ENCODE peak calls at places on chromosomes 4 and X, in eight cellular contexts. One of them, this sample, is unnamed.

GRCh38 chr4:5960197-5960880 is 57.9 kb downstream of the C4orf50 start:
- DNase-seq in CD4-positive, alpha-beta T cell: no peak
- DNase-seq in HFFc6: no peak
- DNase-seq in nephron progenitor cell: no peak
- DNase-seq in kidney epithelial cell: no peak
- DNase-seq in astrocyte of the spinal cord: no peak
- DNase-seq in left ventricle myocardium inferior: no peak
- DNase-seq in RWPE1: no peak
- DNase-seq in this sample: no peak

GRCh38 chr4:105058177-105058812 is 88.4 kb upstream of the TET2 start:
- DNase-seq in HFFc6: no peak
- DNase-seq in left ventricle myocardium inferior: no peak
- DNase-seq in nephron progenitor cell: no peak
- DNase-seq in CD4-positive, alpha-beta T cell: no peak
- DNase-seq in kidney epithelial cell: peak; percentile 25
- DNase-seq in RWPE1: peak; percentile 59
- DNase-seq in astrocyte of the spinal cord: peak; percentile 69
- DNase-seq in this sample: no peak

GRCh38 chr4:134691915-134692314 is 490.3 kb upstream of the PABPC4L start:
- DNase-seq in astrocyte of the spinal cord: peak; percentile 31
- DNase-seq in HFFc6: peak; percentile 92
- DNase-seq in left ventricle myocardium inferior: no peak
- DNase-seq in RWPE1: no peak
- DNase-seq in kidney epithelial cell: no peak
- DNase-seq in CD4-positive, alpha-beta T cell: no peak
- DNase-seq in nephron progenitor cell: no peak
- DNase-seq in this sample: no peak

GRCh38 chr4:25767877-25768475 is 94.8 kb downstream of the SEL1L3 start:
- DNase-seq in kidney epithelial cell: peak; percentile 31
- DNase-seq in CD4-positive, alpha-beta T cell: no peak
- DNase-seq in left ventricle myocardium inferior: peak; percentile 36
- DNase-seq in nephron progenitor cell: peak; percentile 62
- DNase-seq in astrocyte of the spinal cord: peak; percentile 77
- DNase-seq in RWPE1: peak; percentile 70
- DNase-seq in HFFc6: peak; percentile 61
- DNase-seq in this sample: peak; percentile 63

GRCh38 chr4:10157478-10158354 is 41.1 kb upstream of the WDR1 start:
- DNase-seq in HFFc6: peak; percentile 71
- DNase-seq in left ventricle myocardium inferior: peak; percentile 33
- DNase-seq in RWPE1: peak; percentile 67
- DNase-seq in nephron progenitor cell: peak; percentile 57
- DNase-seq in kidney epithelial cell: peak; percentile 28
- DNase-seq in astrocyte of the spinal cord: peak; percentile 68
- DNase-seq in CD4-positive, alpha-beta T cell: no peak
- DNase-seq in this sample: peak; percentile 51

GRCh38 chrX:149979126-149979644 is 40.9 kb upstream of the EOLA2 start:
- DNase-seq in astrocyte of the spinal cord: no peak
- DNase-seq in HFFc6: no peak
- DNase-seq in RWPE1: no peak
- DNase-seq in left ventricle myocardium inferior: no peak
- DNase-seq in CD4-positive, alpha-beta T cell: no peak
- DNase-seq in nephron progenitor cell: no peak
- DNase-seq in kidney epithelial cell: no peak
- DNase-seq in this sample: no peak

GRCh38 chr4:70734971-70735370 is 13.2 kb downstream of the RUFY3 start:
- DNase-seq in HFFc6: no peak
- DNase-seq in RWPE1: no peak
- DNase-seq in kidney epithelial cell: no peak
- DNase-seq in CD4-positive, alpha-beta T cell: no peak
- DNase-seq in astrocyte of the spinal cord: no peak
- DNase-seq in nephron progenitor cell: no peak
- DNase-seq in left ventricle myocardium inferior: no peak
- DNase-seq in this sample: no peak

GRCh38 chr4:52942936-52943335 is 80.8 kb downstream of the RASL11B start:
- DNase-seq in kidney epithelial cell: no peak
- DNase-seq in astrocyte of the spinal cord: no peak
- DNase-seq in HFFc6: no peak
- DNase-seq in nephron progenitor cell: no peak
- DNase-seq in left ventricle myocardium inferior: no peak
- DNase-seq in RWPE1: no peak
- DNase-seq in CD4-positive, alpha-beta T cell: no peak
- DNase-seq in this sample: no peak

GRCh38 chr4:2981256-2981804 is 18.0 kb downstream of the GRK4 start:
- DNase-seq in left ventricle myocardium inferior: no peak
- DNase-seq in astrocyte of the spinal cord: no peak
- DNase-seq in HFFc6: no peak
- DNase-seq in kidney epithelial cell: no peak
- DNase-seq in nephron progenitor cell: no peak
- DNase-seq in RWPE1: no peak
- DNase-seq in CD4-positive, alpha-beta T cell: no peak
- DNase-seq in this sample: no peak

GRCh38 chr4:4492161-4492847 is 49.5 kb downstream of the STX18 start:
- DNase-seq in kidney epithelial cell: no peak
- DNase-seq in RWPE1: peak; percentile 8
- DNase-seq in HFFc6: peak; percentile 71
- DNase-seq in CD4-positive, alpha-beta T cell: no peak
- DNase-seq in left ventricle myocardium inferior: no peak
- DNase-seq in astrocyte of the spinal cord: peak; percentile 58
- DNase-seq in nephron progenitor cell: no peak
- DNase-seq in this sample: no peak

GRCh38 chr4:153645183-153645582 is 38.9 kb upstream of the TLR2 start:
- DNase-seq in CD4-positive, alpha-beta T cell: no peak
- DNase-seq in kidney epithelial cell: no peak
- DNase-seq in HFFc6: no peak
- DNase-seq in RWPE1: no peak
- DNase-seq in left ventricle myocardium inferior: no peak
- DNase-seq in astrocyte of the spinal cord: no peak
- DNase-seq in nephron progenitor cell: no peak
- DNase-seq in this sample: no peak

GRCh38 chrX:153327561-153327960 is 6.0 kb upstream of the PNMA6F start:
- DNase-seq in kidney epithelial cell: no peak
- DNase-seq in left ventricle myocardium inferior: no peak
- DNase-seq in HFFc6: no peak
- DNase-seq in CD4-positive, alpha-beta T cell: no peak
- DNase-seq in astrocyte of the spinal cord: no peak
- DNase-seq in nephron progenitor cell: no peak
- DNase-seq in RWPE1: no peak
- DNase-seq in this sample: no peak

GRCh38 chr4:3436798-3437581 is 4.8 kb upstream of the HGFAC start:
- DNase-seq in CD4-positive, alpha-beta T cell: no peak
- DNase-seq in left ventricle myocardium inferior: no peak
- DNase-seq in nephron progenitor cell: no peak
- DNase-seq in HFFc6: peak; percentile 44
- DNase-seq in astrocyte of the spinal cord: peak; percentile 46
- DNase-seq in RWPE1: peak; percentile 88
- DNase-seq in kidney epithelial cell: peak; percentile 49
- DNase-seq in this sample: no peak

GRCh38 chr4:47213539-47213938 is 182.2 kb downstream of the GABRB1 start:
- DNase-seq in CD4-positive, alpha-beta T cell: no peak
- DNase-seq in RWPE1: no peak
- DNase-seq in nephron progenitor cell: no peak
- DNase-seq in HFFc6: no peak
- DNase-seq in left ventricle myocardium inferior: no peak
- DNase-seq in astrocyte of the spinal cord: no peak
- DNase-seq in kidney epithelial cell: no peak
- DNase-seq in this sample: no peak

DNA sequence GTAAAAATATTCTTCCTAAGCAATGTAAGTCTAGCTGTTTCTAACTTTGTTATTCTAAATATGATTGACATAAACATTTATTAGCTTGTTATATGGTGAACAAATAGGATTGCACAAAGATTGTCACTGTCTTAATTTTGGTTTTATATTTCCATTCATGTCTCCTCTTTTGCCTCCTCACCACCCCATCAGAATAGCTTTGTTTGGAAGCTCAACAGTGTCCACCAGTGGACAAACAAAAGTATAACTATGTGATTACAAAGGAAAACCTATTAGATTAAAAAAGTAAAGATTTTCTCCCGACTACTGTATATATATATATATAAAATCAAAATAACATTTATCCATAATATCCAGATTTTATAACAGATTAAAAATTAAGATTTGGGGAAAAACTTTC is 468.2 kb downstream of the ZIC3 start:
- DNase-seq in left ventricle myocardium inferior: no peak
- DNase-seq in HFFc6: no peak
- DNase-seq in nephron progenitor cell: no peak
- DNase-seq in kidney epithelial cell: no peak
- DNase-seq in CD4-positive, alpha-beta T cell: no peak
- DNase-seq in astrocyte of the spinal cord: peak; percentile 4
- DNase-seq in RWPE1: no peak
- DNase-seq in this sample: no peak
- TF ChIP-seq CTCF in left ventricle myocardium inferior: peak; percentile 26
- TF ChIP-seq CTCF in HFFc6: no peak
- TF ChIP-seq CTCF in nephron progenitor cell: peak; percentile 35
- TF ChIP-seq CTCF in kidney epithelial cell: no peak
- TF ChIP-seq CTCF in CD4-positive, alpha-beta T cell: no peak
- TF ChIP-seq CTCF in astrocyte of the spinal cord: peak; percentile 11
- TF ChIP-seq CTCF in RWPE1: no peak
- TF ChIP-seq CTCF in this sample: no peak

DNA sequence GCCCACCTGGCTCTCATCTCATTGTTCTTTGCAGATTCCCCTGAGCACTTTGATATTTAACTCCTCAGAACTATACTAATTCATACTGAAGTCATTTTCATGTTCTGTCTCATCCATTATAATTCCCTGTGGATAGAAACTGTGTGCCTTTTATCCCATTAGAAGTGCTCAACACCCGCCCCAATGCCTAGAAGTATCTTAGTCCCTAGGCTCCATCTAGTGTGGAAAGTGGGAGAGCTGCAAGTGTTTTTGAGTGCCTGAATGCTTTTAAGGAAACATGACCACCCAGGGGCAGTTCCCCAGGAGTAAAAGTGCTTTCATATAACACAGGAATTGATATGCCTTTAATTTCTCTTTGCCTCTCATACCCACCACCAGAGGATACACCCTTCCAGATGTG is 117.0 kb downstream of the CHRDL1 start:
- DNase-seq in HFFc6: no peak
- DNase-seq in RWPE1: no peak
- DNase-seq in CD4-positive, alpha-beta T cell: no peak
- DNase-seq in left ventricle myocardium inferior: no peak
- DNase-seq in nephron progenitor cell: no peak
- DNase-seq in astrocyte of the spinal cord: no peak
- DNase-seq in kidney epithelial cell: no peak
- DNase-seq in this sample: no peak
- TF ChIP-seq CTCF in HFFc6: no peak
- TF ChIP-seq CTCF in RWPE1: no peak
- TF ChIP-seq CTCF in CD4-positive, alpha-beta T cell: no peak
- TF ChIP-seq CTCF in left ventricle myocardium inferior: no peak
- TF ChIP-seq CTCF in nephron progenitor cell: no peak
- TF ChIP-seq CTCF in astrocyte of the spinal cord: peak; percentile 1
- TF ChIP-seq CTCF in kidney epithelial cell: no peak
- TF ChIP-seq CTCF in this sample: no peak

GRCh38 chrX:38575888-38576287 is 14.5 kb downstream of the TSPAN7 start:
- DNase-seq in left ventricle myocardium inferior: no peak
- DNase-seq in nephron progenitor cell: no peak
- DNase-seq in astrocyte of the spinal cord: no peak
- DNase-seq in RWPE1: no peak
- DNase-seq in kidney epithelial cell: no peak
- DNase-seq in HFFc6: no peak
- DNase-seq in CD4-positive, alpha-beta T cell: no peak
- DNase-seq in this sample: no peak

GRCh38 chrX:38574858-38575257 is 13.5 kb downstream of the TSPAN7 start:
- DNase-seq in HFFc6: no peak
- DNase-seq in left ventricle myocardium inferior: no peak
- DNase-seq in CD4-positive, alpha-beta T cell: no peak
- DNase-seq in nephron progenitor cell: no peak
- DNase-seq in astrocyte of the spinal cord: no peak
- DNase-seq in RWPE1: no peak
- DNase-seq in kidney epithelial cell: no peak
- DNase-seq in this sample: no peak

GRCh38 chrX:38583185-38583584 is 21.8 kb downstream of the TSPAN7 start:
- DNase-seq in CD4-positive, alpha-beta T cell: no peak
- DNase-seq in nephron progenitor cell: no peak
- DNase-seq in left ventricle myocardium inferior: no peak
- DNase-seq in RWPE1: no peak
- DNase-seq in kidney epithelial cell: no peak
- DNase-seq in HFFc6: no peak
- DNase-seq in astrocyte of the spinal cord: no peak
- DNase-seq in this sample: no peak

GRCh38 chrX:38577738-38578137 is 16.4 kb downstream of the TSPAN7 start:
- DNase-seq in HFFc6: no peak
- DNase-seq in CD4-positive, alpha-beta T cell: no peak
- DNase-seq in astrocyte of the spinal cord: no peak
- DNase-seq in left ventricle myocardium inferior: no peak
- DNase-seq in RWPE1: no peak
- DNase-seq in nephron progenitor cell: no peak
- DNase-seq in kidney epithelial cell: no peak
- DNase-seq in this sample: no peak

DNA sequence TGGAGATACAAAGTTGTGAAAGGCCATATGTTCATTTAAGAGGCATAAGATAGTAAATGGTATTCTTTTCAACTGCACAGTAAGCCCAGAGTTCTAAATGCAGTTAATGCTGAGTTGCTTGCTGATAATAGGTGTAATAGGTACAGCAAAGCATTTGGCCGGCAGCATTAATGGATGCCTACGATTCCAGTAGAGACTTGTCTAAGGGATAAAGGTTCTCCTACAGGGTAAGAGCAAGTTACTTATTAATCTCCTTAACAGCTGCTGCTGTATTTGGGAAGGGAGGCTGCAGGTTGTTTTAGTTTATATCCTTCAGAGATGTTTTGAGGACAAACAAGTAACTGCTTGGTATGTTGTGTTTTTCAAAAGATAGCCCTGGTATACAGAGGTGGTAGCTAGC is 16.8 kb downstream of the TSPAN7 start:
- DNase-seq in HFFc6: no peak
- DNase-seq in RWPE1: no peak
- DNase-seq in left ventricle myocardium inferior: no peak
- DNase-seq in astrocyte of the spinal cord: no peak
- DNase-seq in nephron progenitor cell: no peak
- DNase-seq in CD4-positive, alpha-beta T cell: no peak
- DNase-seq in kidney epithelial cell: no peak
- DNase-seq in this sample: no peak
- TF ChIP-seq CTCF in HFFc6: no peak
- TF ChIP-seq CTCF in RWPE1: no peak
- TF ChIP-seq CTCF in left ventricle myocardium inferior: no peak
- TF ChIP-seq CTCF in astrocyte of the spinal cord: no peak
- TF ChIP-seq CTCF in nephron progenitor cell: no peak
- TF ChIP-seq CTCF in CD4-positive, alpha-beta T cell: no peak
- TF ChIP-seq CTCF in kidney epithelial cell: no peak
- TF ChIP-seq CTCF in this sample: no peak

GRCh38 chrX:112704226-112704625 is 24.5 kb upstream of the LHFPL1 start:
- DNase-seq in nephron progenitor cell: no peak
- DNase-seq in left ventricle myocardium inferior: no peak
- DNase-seq in astrocyte of the spinal cord: no peak
- DNase-seq in CD4-positive, alpha-beta T cell: no peak
- DNase-seq in kidney epithelial cell: no peak
- DNase-seq in RWPE1: no peak
- DNase-seq in HFFc6: no peak
- DNase-seq in this sample: no peak
- TF ChIP-seq CTCF in nephron progenitor cell: no peak
- TF ChIP-seq CTCF in left ventricle myocardium inferior: no peak
- TF ChIP-seq CTCF in astrocyte of the spinal cord: no peak
- TF ChIP-seq CTCF in CD4-positive, alpha-beta T cell: no peak
- TF ChIP-seq CTCF in kidney epithelial cell: no peak
- TF ChIP-seq CTCF in RWPE1: no peak
- TF ChIP-seq CTCF in HFFc6: no peak
- TF ChIP-seq CTCF in this sample: no peak

DNA sequence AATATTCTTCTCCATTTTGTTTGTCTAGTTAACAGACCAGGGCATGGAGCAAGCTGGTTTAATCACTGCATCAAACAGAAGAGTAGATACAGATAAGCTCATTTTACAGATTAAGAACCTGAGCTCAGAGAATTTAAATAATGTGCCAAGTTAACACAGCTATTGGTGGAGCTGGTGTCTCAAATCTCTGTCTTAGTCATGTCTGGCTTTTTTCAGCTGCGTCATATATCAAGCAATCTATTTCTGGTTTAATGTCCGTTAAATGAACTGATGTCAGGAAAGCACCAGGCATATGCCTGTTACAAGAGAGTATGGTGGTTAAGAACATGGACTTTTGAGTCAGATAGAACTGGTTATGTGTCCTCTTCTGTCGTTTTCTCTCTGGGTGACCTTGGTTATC is 79.8 kb upstream of the ADGRA3 start:
- DNase-seq in astrocyte of the spinal cord: no peak
- DNase-seq in left ventricle myocardium inferior: no peak
- DNase-seq in CD4-positive, alpha-beta T cell: no peak
- DNase-seq in HFFc6: no peak
- DNase-seq in RWPE1: no peak
- DNase-seq in kidney epithelial cell: no peak
- DNase-seq in nephron progenitor cell: no peak
- DNase-seq in this sample: no peak
- TF ChIP-seq CTCF in astrocyte of the spinal cord: no peak
- TF ChIP-seq CTCF in left ventricle myocardium inferior: no peak
- TF ChIP-seq CTCF in CD4-positive, alpha-beta T cell: no peak
- TF ChIP-seq CTCF in HFFc6: no peak
- TF ChIP-seq CTCF in RWPE1: no peak
- TF ChIP-seq CTCF in kidney epithelial cell: no peak
- TF ChIP-seq CTCF in nephron progenitor cell: no peak
- TF ChIP-seq CTCF in this sample: no peak